ENCODE peak calls at places on chromosome 2, in six cellular contexts. T, W, C, B, Q and Y are unnamed samples.

GRCh38 chr2:208389940-208390339 is 16.7 kb upstream of the PTH2R start:
- DNase-seq in Q (no peak), C (no peak), B (no peak), T (no peak), W (no peak), Y (no peak)

GRCh38 chr2:88826399-88826798 is 134.9 kb downstream of the RPIA start:
- DNase-seq in C (no peak), W (no peak), Q (no peak), T (no peak), B (no peak), Y (no peak)

GRCh38 chr2:233047206-233047605 is 12.9 kb upstream of the INPP5D start:
- DNase-seq in Q (no peak), T (no peak), B (no peak), W (no peak), C (no peak), Y (no peak)

GRCh38 chr2:240588006-240588655 is 1.6 kb downstream of the CAPN10 start:
- DNase-seq in Q (no peak), B (no peak), T (no peak), C (no peak), W (no peak), Y (no peak)

GRCh38 chr2:567865-568638 is 109.2 kb downstream of the TMEM18 start:
- DNase-seq in Q (no peak), B (no peak), C (no peak), W (no peak), T (no peak), Y (no peak)

GRCh38 chr2:3927031-3927430 is 223.7 kb downstream of the DCDC2C start:
- DNase-seq in B (no peak), Q (no peak), W (no peak), C (no peak), T (no peak), Y (no peak)

GRCh38 chr2:29920130-29920577 is 1.2 kb downstream of the ALK start:
- DNase-seq in Q (no peak), W (peak), B (no peak), C (peak), T (no peak), Y (no peak)

GRCh38 chr2:142870516-142870915 is 6.9 kb upstream of the KYNU start:
- DNase-seq in W (no peak), Q (no peak), C (no peak), T (no peak), B (peak), Y (no peak)

GRCh38 chr2:238240761-238241711 is 1.2 kb upstream of the HES6 start:
- DNase-seq in Q (no peak), B (no peak), W (peak), T (no peak), C (no peak), Y (no peak)

GRCh38 chr2:136116111-136116812 is 1.7 kb downstream of the CXCR4 start:
- DNase-seq in B (no peak), C (no peak), T (no peak), W (peak), Q (no peak), Y (no peak)

GRCh38 chr2:54579682-54580349 is 123.7 kb downstream of the SPTBN1 start:
- DNase-seq in B (peak), Q (no peak), W (no peak), C (no peak), T (peak), Y (no peak)

GRCh38 chr2:195891081-195891480 is 177.6 kb downstream of the DNAH7 start:
- DNase-seq in B (no peak), W (no peak), C (no peak), Q (no peak), T (no peak), Y (no peak)

GRCh38 chr2:37324786-37325624 is at the start of gene PRKD3:
- DNase-seq in W (peak), C (peak), Q (no peak), T (no peak), B (peak), Y (peak)

GRCh38 chr2:10234409-10235094 is 68.2 kb upstream of the HPCAL1 start:
- DNase-seq in B (no peak), Q (no peak), T (no peak), W (no peak), C (no peak), Y (no peak)

GRCh38 chr2:48808311-48808710 is 52.8 kb upstream of the LHCGR start:
- DNase-seq in Q (no peak), W (no peak), T (no peak), B (no peak), C (no peak), Y (no peak)
- TF ChIP-seq POLR2AphosphoS5 in Q (no peak), W (no peak), T (no peak), B (no peak), C (no peak), Y (no peak)

GRCh38 chr2:134008837-134009236 is 245.0 kb upstream of the MGAT5 start:
- DNase-seq in B (no peak), W (no peak), Q (no peak), T (no peak), C (no peak), Y (no peak)

GRCh38 chr2:134011936-134012586 is 241.8 kb upstream of the MGAT5 start:
- DNase-seq in B (no peak), C (no peak), T (no peak), Q (no peak), W (no peak), Y (no peak)

GRCh38 chr2:134019871-134020270 is 234.0 kb upstream of the MGAT5 start:
- DNase-seq in W (no peak), Q (no peak), B (no peak), C (no peak), T (no peak), Y (no peak)

GRCh38 chr2:134009440-134009839 is 244.4 kb upstream of the MGAT5 start:
- DNase-seq in B (no peak), T (no peak), C (no peak), Q (no peak), W (no peak), Y (no peak)

GRCh38 chr2:134014196-134014960 is 239.5 kb upstream of the MGAT5 start:
- DNase-seq in W (no peak), Q (no peak), B (no peak), T (no peak), C (no peak), Y (no peak)
- TF ChIP-seq TAF1 in W (no peak), Q (no peak), B (no peak), T (no peak), C (no peak), Y (no peak)

DNA sequence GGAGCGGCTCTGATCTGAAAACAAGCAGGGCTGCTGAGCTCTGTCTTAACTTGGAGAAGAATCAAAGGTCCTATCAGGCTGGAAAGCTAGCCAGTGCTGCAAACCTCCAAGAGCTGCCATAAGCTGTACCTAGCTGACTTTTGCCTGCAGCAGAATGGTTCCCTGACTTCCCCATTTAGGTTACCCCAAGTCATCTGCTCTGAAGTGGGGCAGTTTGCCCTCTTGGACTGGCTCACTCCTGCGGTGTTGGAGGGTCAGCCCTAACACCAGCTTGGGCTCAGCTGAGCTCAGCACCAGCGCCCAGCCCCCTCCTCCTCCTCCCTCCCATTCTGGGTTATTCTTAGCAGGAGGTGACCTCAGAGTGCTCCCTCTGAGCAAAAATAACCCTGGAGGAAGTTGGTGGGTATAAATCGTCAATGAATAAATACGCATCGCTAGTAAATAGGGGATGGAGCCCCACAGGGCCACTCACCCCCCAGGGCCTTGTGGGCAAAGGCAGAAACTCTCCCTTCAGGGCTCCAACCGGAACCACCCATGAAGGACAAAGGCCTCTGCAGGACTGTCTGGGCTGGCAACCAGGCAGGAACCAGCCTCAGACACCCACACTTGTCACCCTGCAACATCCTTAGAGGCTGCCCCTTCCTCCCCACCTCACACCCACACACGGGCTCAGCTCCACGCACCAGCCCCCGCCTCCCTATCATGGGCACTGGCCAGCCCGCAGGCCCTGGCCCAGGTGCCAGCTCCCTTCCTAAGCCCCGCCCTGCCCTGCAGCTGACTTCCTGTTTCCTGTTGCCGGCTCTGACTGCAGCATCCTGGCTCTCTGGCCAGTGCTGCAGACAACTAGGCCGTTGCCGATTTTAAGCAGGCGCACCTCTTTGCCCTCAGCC is 46.9 kb downstream of the DNMT3A start:
- DNase-seq in Q (no peak), B (no peak), C (peak), W (no peak), T (no peak), Y (peak)
- TF ChIP-seq POLR2A in Q (no peak), B (no peak), C (peak), W (no peak), T (peak), Y (peak)

GRCh38 chr2:174342600-174343342 is 8.0 kb downstream of the SP9 start:
- DNase-seq in Q (no peak), C (no peak), B (no peak), T (no peak), W (no peak), Y (no peak)

GRCh38 chr2:174341995-174342571 is 7.3 kb downstream of the SP9 start:
- DNase-seq in Q (no peak), W (no peak), C (no peak), B (no peak), T (no peak), Y (no peak)

GRCh38 chr2:174339971-174340399 is 5.2 kb downstream of the SP9 start:
- DNase-seq in B (no peak), T (no peak), Q (no peak), C (no peak), W (no peak), Y (no peak)

GRCh38 chr2:174340400-174341300 is 5.9 kb downstream of the SP9 start:
- DNase-seq in W (no peak), B (peak), T (no peak), C (no peak), Q (no peak), Y (no peak)

DNA sequence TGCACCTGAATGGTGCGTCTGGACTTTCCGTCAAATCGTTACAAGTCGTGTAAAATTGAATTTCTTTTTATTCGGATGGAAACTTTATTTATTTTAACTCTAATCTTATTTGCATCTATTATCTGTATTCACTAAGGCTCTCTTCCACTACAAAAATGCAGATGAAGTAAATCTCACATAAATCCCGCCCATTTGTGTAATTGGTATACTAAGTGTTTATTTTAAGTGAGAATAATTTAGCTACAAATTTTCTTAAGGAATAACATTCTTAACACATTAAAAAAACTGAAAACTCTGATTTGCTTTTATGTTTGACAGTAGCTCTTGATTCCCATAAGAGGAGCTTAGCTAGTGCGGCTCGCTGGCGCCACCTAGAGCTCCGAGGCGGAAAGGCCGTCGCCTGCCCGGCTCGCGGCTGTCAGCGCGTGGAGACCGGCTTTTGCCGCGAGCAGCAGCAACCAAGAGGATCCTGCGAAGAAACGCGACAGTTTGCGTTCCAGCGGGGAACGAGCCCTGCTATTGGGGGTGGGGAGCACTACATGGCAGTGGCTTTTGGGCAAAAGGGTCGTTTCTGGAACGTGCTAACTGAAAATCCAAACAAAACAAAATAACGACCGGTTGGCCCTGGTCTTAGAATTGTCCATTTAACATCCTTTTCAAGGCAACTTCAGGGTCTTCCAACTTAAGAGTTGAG is 6.7 kb downstream of the SP9 start:
- DNase-seq in Q (no peak), T (peak), W (peak), B (peak), C (no peak), Y (peak)
- TF ChIP-seq POLR2AphosphoS5 in Q (no peak), T (no peak), W (no peak), B (no peak), C (no peak), Y (no peak)